ENCODE peak calls at places on chromosomes 12 and 14, in six cellular contexts. One of them, this sample, is unnamed.

GRCh38 chr12:11812558-11813421 is 163.3 kb downstream of the ETV6 start:
- DNase-seq in IMR-90: peak; percentile 27
- DNase-seq in neuronal stem cell: peak; percentile 71
- DNase-seq in H9: peak; percentile 72
- DNase-seq in trophoblast cell: no peak
- DNase-seq in H1: no peak
- DNase-seq in this sample: peak; percentile 59

GRCh38 chr12:106629797-106630669 is 47.2 kb downstream of the RFX4 start:
- DNase-seq in IMR-90: no peak
- DNase-seq in neuronal stem cell: no peak
- DNase-seq in H9: no peak
- DNase-seq in trophoblast cell: no peak
- DNase-seq in H1: no peak
- DNase-seq in this sample: no peak

GRCh38 chr12:51156366-51156765 is 16.6 kb downstream of the TFCP2 start:
- DNase-seq in IMR-90: no peak
- DNase-seq in neuronal stem cell: no peak
- DNase-seq in H9: no peak
- DNase-seq in trophoblast cell: no peak
- DNase-seq in H1: no peak
- DNase-seq in this sample: peak; percentile 11

GRCh38 chr12:3113671-3114070 is 36.5 kb downstream of the TSPAN9 start:
- DNase-seq in IMR-90: no peak
- DNase-seq in neuronal stem cell: no peak
- DNase-seq in H9: no peak
- DNase-seq in trophoblast cell: no peak
- DNase-seq in H1: no peak
- DNase-seq in this sample: no peak

GRCh38 chr12:43676183-43676813 is 82.3 kb downstream of the PUS7L start:
- DNase-seq in IMR-90: peak; percentile 1
- DNase-seq in neuronal stem cell: no peak
- DNase-seq in H9: peak; percentile 52
- DNase-seq in trophoblast cell: peak; percentile 57
- DNase-seq in H1: no peak
- DNase-seq in this sample: no peak

GRCh38 chr12:117760990-117761389 is 207.8 kb downstream of the KSR2 start:
- DNase-seq in IMR-90: no peak
- DNase-seq in neuronal stem cell: no peak
- DNase-seq in H9: no peak
- DNase-seq in trophoblast cell: no peak
- DNase-seq in H1: no peak
- DNase-seq in this sample: no peak

GRCh38 chr14:54570651-54571415 is 3.9 kb downstream of the SAMD4A start:
- DNase-seq in IMR-90: peak; percentile 95
- DNase-seq in neuronal stem cell: no peak
- DNase-seq in H9: no peak
- DNase-seq in trophoblast cell: no peak
- DNase-seq in H1: no peak
- DNase-seq in this sample: peak; percentile 91

GRCh38 chr14:101223147-101223546 is 319.6 kb upstream of the RTL1 start:
- DNase-seq in IMR-90: no peak
- DNase-seq in neuronal stem cell: peak; percentile 70
- DNase-seq in H9: peak; percentile 62
- DNase-seq in trophoblast cell: no peak
- DNase-seq in H1: peak; percentile 39
- DNase-seq in this sample: no peak

GRCh38 chr12:90757957-90758356 is 197.0 kb downstream of the CCER1 start:
- DNase-seq in IMR-90: no peak
- DNase-seq in neuronal stem cell: no peak
- DNase-seq in H9: no peak
- DNase-seq in trophoblast cell: no peak
- DNase-seq in H1: no peak
- DNase-seq in this sample: no peak

GRCh38 chr14:52119030-52119429 is 50.2 kb upstream of the NID2 start:
- DNase-seq in IMR-90: no peak
- DNase-seq in neuronal stem cell: no peak
- DNase-seq in H9: no peak
- DNase-seq in trophoblast cell: no peak
- DNase-seq in H1: no peak
- DNase-seq in this sample: no peak

GRCh38 chr12:64057706-64058105 is 164.4 kb downstream of the KICS2 start:
- DNase-seq in IMR-90: no peak
- DNase-seq in neuronal stem cell: no peak
- DNase-seq in H9: no peak
- DNase-seq in trophoblast cell: no peak
- DNase-seq in H1: no peak
- DNase-seq in this sample: no peak

GRCh38 chr12:119343130-119343529 is 8.6 kb downstream of the CCDC60 start:
- DNase-seq in IMR-90: no peak
- DNase-seq in neuronal stem cell: no peak
- DNase-seq in H9: no peak
- DNase-seq in trophoblast cell: no peak
- DNase-seq in H1: no peak
- DNase-seq in this sample: no peak

GRCh38 chr12:22858849-22859569 is 234.0 kb downstream of the ETNK1 start:
- DNase-seq in IMR-90: peak; percentile 16
- DNase-seq in neuronal stem cell: no peak
- DNase-seq in H9: no peak
- DNase-seq in trophoblast cell: no peak
- DNase-seq in H1: no peak
- DNase-seq in this sample: no peak

GRCh38 chr12:94590428-94590827 is 59.9 kb downstream of the TMCC3 start:
- DNase-seq in IMR-90: no peak
- DNase-seq in neuronal stem cell: no peak
- DNase-seq in H9: no peak
- DNase-seq in trophoblast cell: no peak
- DNase-seq in H1: peak; percentile 31
- DNase-seq in this sample: no peak

GRCh38 chr14:44988694-44989093 is 26.7 kb downstream of the TOGARAM1 start:
- DNase-seq in IMR-90: no peak
- DNase-seq in neuronal stem cell: no peak
- DNase-seq in H9: no peak
- DNase-seq in trophoblast cell: no peak
- DNase-seq in H1: no peak
- DNase-seq in this sample: peak; percentile 42

GRCh38 chr12:110279976-110280783 is 867 bp upstream of the ATP2A2 start:
- DNase-seq in IMR-90: peak; percentile 33
- DNase-seq in neuronal stem cell: peak; percentile 70
- DNase-seq in H9: peak; percentile 65
- DNase-seq in trophoblast cell: peak; percentile 11
- DNase-seq in H1: no peak
- DNase-seq in this sample: peak; percentile 73

GRCh38 chr12:11893998-11894397 is 176.7 kb upstream of the BCL2L14 start:
- DNase-seq in IMR-90: no peak
- DNase-seq in neuronal stem cell: no peak
- DNase-seq in H9: no peak
- DNase-seq in trophoblast cell: no peak
- DNase-seq in H1: no peak
- DNase-seq in this sample: no peak

GRCh38 chr14:31263485-31264133 is 56.0 kb upstream of the HECTD1 start:
- DNase-seq in IMR-90: peak; percentile 100
- DNase-seq in neuronal stem cell: no peak
- DNase-seq in H9: no peak
- DNase-seq in trophoblast cell: peak; percentile 97
- DNase-seq in H1: peak; percentile 21
- DNase-seq in this sample: peak; percentile 98

GRCh38 chr14:105087963-105088811 is 23.0 kb upstream of the GPR132 start:
- DNase-seq in IMR-90: peak; percentile 74
- DNase-seq in neuronal stem cell: peak; percentile 77
- DNase-seq in H9: peak; percentile 65
- DNase-seq in trophoblast cell: peak; percentile 95
- DNase-seq in H1: no peak
- DNase-seq in this sample: peak; percentile 82

GRCh38 chr12:91877461-91878230 is 268.0 kb downstream of the BTG1 start:
- DNase-seq in IMR-90: no peak
- DNase-seq in neuronal stem cell: no peak
- DNase-seq in H9: no peak
- DNase-seq in trophoblast cell: no peak
- DNase-seq in H1: no peak
- DNase-seq in this sample: no peak

GRCh38 chr14:74956280-74957072 is 1.1 kb upstream of the PGF start:
- DNase-seq in IMR-90: no peak
- DNase-seq in neuronal stem cell: no peak
- DNase-seq in H9: no peak
- DNase-seq in trophoblast cell: no peak
- DNase-seq in H1: no peak
- DNase-seq in this sample: no peak

GRCh38 chr14:24145219-24145618 is 1.2 kb downstream of the PSME2 start:
- DNase-seq in IMR-90: no peak
- DNase-seq in neuronal stem cell: no peak
- DNase-seq in H9: no peak
- DNase-seq in trophoblast cell: no peak
- DNase-seq in H1: no peak
- DNase-seq in this sample: no peak

GRCh38 chr14:24147761-24148428 is 597 bp downstream of the RNF31 start:
- DNase-seq in IMR-90: no peak
- DNase-seq in neuronal stem cell: no peak
- DNase-seq in H9: no peak
- DNase-seq in trophoblast cell: no peak
- DNase-seq in H1: no peak
- DNase-seq in this sample: no peak

GRCh38 chr14:24146622-24146977 is 190 bp upstream of the PSME2 start:
- DNase-seq in IMR-90: peak; percentile 97
- DNase-seq in neuronal stem cell: peak; percentile 96
- DNase-seq in H9: peak; percentile 99
- DNase-seq in trophoblast cell: peak; percentile 96
- DNase-seq in H1: peak; percentile 93
- DNase-seq in this sample: peak; percentile 99

GRCh38 chr14:24145700-24146621 is at the start of gene PSME2:
- DNase-seq in IMR-90: peak; percentile 80
- DNase-seq in neuronal stem cell: no peak
- DNase-seq in H9: no peak
- DNase-seq in trophoblast cell: peak; percentile 43
- DNase-seq in H1: no peak
- DNase-seq in this sample: peak; percentile 92

DNA sequence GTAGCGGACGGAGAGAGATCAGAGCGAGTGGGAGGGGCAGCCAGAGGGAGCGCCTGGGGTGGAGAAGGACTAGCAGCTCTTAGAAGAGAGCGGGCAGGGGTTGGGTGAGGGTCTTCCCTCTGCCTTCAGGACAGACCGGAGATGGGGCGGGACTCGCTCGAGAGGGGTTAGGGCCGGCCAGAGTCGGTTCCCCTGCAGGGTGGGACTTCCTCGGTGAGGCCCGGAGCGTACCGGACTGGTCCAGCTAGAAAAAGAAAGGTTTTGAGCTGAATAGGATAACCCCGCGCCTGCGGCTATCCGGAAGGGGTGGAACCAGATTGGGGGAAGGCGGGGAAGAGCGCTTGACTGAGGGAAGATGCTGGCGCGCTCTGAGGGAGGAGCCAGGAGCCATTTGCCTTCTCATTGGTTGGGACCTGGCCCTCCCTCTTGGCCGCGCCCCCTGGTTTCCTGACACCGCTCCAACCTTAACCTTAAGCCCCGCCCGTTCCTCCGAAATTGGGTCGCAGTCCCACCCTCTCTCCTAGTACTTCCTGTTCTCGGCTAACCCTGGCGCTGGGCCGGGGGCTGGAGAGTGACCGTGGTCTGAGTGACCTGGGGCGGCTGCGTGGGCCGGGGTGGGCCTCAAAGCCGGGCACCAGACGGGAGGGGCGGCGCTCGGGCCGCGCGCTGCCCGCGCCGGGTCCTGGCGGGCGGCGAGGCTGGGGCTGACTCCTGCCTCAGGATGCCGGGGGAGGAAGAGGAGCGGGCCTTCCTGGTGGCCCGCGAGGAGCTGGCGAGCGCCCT is at the start of gene RNF31:
- DNase-seq in IMR-90: peak; percentile 98
- DNase-seq in neuronal stem cell: peak; percentile 95
- DNase-seq in H9: peak; percentile 98
- DNase-seq in trophoblast cell: peak; percentile 99
- DNase-seq in H1: peak; percentile 93
- DNase-seq in this sample: peak; percentile 98
- H2AK5ac ChIP-seq in IMR-90: peak within 1 kb of the TSS; percentile 82
- H2AK5ac ChIP-seq in neuronal stem cell: peak within 1 kb of the TSS; percentile 86
- H2AK5ac ChIP-seq in H9: no peak within 1 kb of the TSS
- H2AK5ac ChIP-seq in trophoblast cell: peak within 1 kb of the TSS; percentile 14
- H2AK5ac ChIP-seq in H1: no peak within 1 kb of the TSS
- H2AK5ac ChIP-seq in this sample: peak within 1 kb of the TSS; percentile 10

GRCh38 chr14:47567273-47567672 is 108.1 kb downstream of the MDGA2 start:
- DNase-seq in IMR-90: no peak
- DNase-seq in neuronal stem cell: no peak
- DNase-seq in H9: no peak
- DNase-seq in trophoblast cell: no peak
- DNase-seq in H1: no peak
- DNase-seq in this sample: no peak
- H4K91ac ChIP-seq in IMR-90: no peak overlapping the region
- H4K91ac ChIP-seq in neuronal stem cell: no peak overlapping the region
- H4K91ac ChIP-seq in H9: no peak overlapping the region
- H4K91ac ChIP-seq in trophoblast cell: no peak overlapping the region
- H4K91ac ChIP-seq in H1: no peak overlapping the region
- H4K91ac ChIP-seq in this sample: no peak overlapping the region

GRCh38 chr12:132711169-132711843 is 664 bp downstream of the PGAM5 start:
- DNase-seq in IMR-90: peak; percentile 23
- DNase-seq in neuronal stem cell: no peak
- DNase-seq in H9: no peak
- DNase-seq in trophoblast cell: no peak
- DNase-seq in H1: no peak
- DNase-seq in this sample: peak; percentile 50

GRCh38 chr12:132710422-132711168 is at the start of gene PGAM5:
- DNase-seq in IMR-90: peak; percentile 70
- DNase-seq in neuronal stem cell: peak; percentile 75
- DNase-seq in H9: peak; percentile 75
- DNase-seq in trophoblast cell: peak; percentile 85
- DNase-seq in H1: peak; percentile 23
- DNase-seq in this sample: peak; percentile 79

GRCh38 chr12:132707241-132707640 is 3.4 kb upstream of the PGAM5 start:
- DNase-seq in IMR-90: no peak
- DNase-seq in neuronal stem cell: no peak
- DNase-seq in H9: no peak
- DNase-seq in trophoblast cell: no peak
- DNase-seq in H1: no peak
- DNase-seq in this sample: no peak

GRCh38 chr12:132708150-132708549 is 2.5 kb upstream of the PGAM5 start:
- DNase-seq in IMR-90: no peak
- DNase-seq in neuronal stem cell: no peak
- DNase-seq in H9: no peak
- DNase-seq in trophoblast cell: no peak
- DNase-seq in H1: no peak
- DNase-seq in this sample: no peak

GRCh38 chr12:132710062-132710421 is 600 bp upstream of the PGAM5 start:
- DNase-seq in IMR-90: no peak
- DNase-seq in neuronal stem cell: no peak
- DNase-seq in H9: no peak
- DNase-seq in trophoblast cell: no peak
- DNase-seq in H1: no peak
- DNase-seq in this sample: no peak
- H2AK5ac ChIP-seq in IMR-90: peak overlapping the region; percentile 23
- H2AK5ac ChIP-seq in neuronal stem cell: no peak overlapping the region
- H2AK5ac ChIP-seq in H9: no peak overlapping the region
- H2AK5ac ChIP-seq in trophoblast cell: peak overlapping the region; percentile 18
- H2AK5ac ChIP-seq in H1: no peak overlapping the region
- H2AK5ac ChIP-seq in this sample: no peak overlapping the region

DNA sequence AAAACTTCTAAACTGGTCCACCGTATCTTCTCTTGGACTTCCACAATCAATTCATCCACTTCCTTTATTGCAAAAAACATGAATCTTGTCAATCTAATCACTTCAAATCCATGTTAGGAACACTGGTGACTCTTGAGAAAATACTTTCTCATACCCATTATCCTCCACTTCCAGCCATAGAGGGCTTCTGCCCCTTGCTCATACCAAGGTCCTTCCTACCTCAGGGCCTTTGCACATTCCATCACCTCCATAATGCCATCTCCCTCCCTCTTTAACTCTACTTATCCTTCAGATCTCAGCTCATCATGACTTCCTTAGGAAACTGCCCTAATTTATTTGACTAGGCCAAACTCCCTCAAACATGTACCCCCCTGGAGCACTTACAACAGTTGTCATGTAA is 16.6 kb downstream of the STXBP6 start:
- DNase-seq in IMR-90: no peak
- DNase-seq in neuronal stem cell: no peak
- DNase-seq in H9: no peak
- DNase-seq in trophoblast cell: no peak
- DNase-seq in H1: no peak
- DNase-seq in this sample: no peak
- H4K91ac ChIP-seq in IMR-90: no peak overlapping the region
- H4K91ac ChIP-seq in neuronal stem cell: no peak overlapping the region
- H4K91ac ChIP-seq in H9: no peak overlapping the region
- H4K91ac ChIP-seq in trophoblast cell: no peak overlapping the region
- H4K91ac ChIP-seq in H1: no peak overlapping the region
- H4K91ac ChIP-seq in this sample: no peak overlapping the region

This sample was measured in mesenchymal stem cell.